ENCODE peak calls at places on chromosomes 7 and 10, in eight cellular contexts. X is lung, D is tibial nerve, W is neural progenitor cell, N is tibial artery, Y is Peyer's patch, M is right lobe of liver, E is brain microvascular endothelial cell. I is an unnamed sample.

GRCh38 chr7:22231806-22232205 is 125.1 kb downstream of the RAPGEF5 start:
- DNase-seq in X (no peak), D (no peak), W (no peak), N (no peak), Y (no peak), M (no peak), E (no peak), I (no peak)

GRCh38 chr7:69687739-69688431 is 89.6 kb downstream of the AUTS2 start:
- DNase-seq in X (no peak), D (no peak), W (no peak), N (no peak), Y (no peak), M (no peak), E (no peak), I (no peak)

GRCh38 chr7:23544913-23545354 is 13.2 kb upstream of the TRA2A start:
- DNase-seq in X (no peak), D (no peak), W (peak; percentile 45), N (no peak), Y (no peak), M (no peak), E (peak; percentile 35), I (peak; percentile 51)

GRCh38 chr10:67935223-67935622 is 50.8 kb downstream of the SIRT1 start:
- DNase-seq in X (no peak), D (no peak), W (no peak), N (no peak), Y (no peak), M (no peak), E (no peak), I (no peak)

GRCh38 chr10:100829103-100829870 is 83.5 kb upstream of the SLF2 start:
- DNase-seq in X (no peak), D (no peak), W (peak; percentile 62), N (no peak), Y (no peak), M (no peak), E (no peak), I (no peak)

GRCh38 chr7:107179326-107180163 is 10.7 kb downstream of the HBP1 start:
- DNase-seq in X (no peak), D (no peak), W (no peak), N (no peak), Y (no peak), M (no peak), E (peak; percentile 21), I (no peak)

GRCh38 chr10:58642283-58642682 is 129.6 kb downstream of the BICC1 start:
- DNase-seq in X (no peak), D (no peak), W (no peak), N (no peak), Y (no peak), M (no peak), E (no peak), I (no peak)

GRCh38 chr7:78386520-78386919 is 587.9 kb downstream of the PHTF2 start:
- DNase-seq in X (no peak), D (no peak), W (no peak), N (no peak), Y (no peak), M (no peak), E (no peak), I (no peak)

GRCh38 chr7:142150869-142151268 is 39.4 kb downstream of the MGAM2 start:
- DNase-seq in X (no peak), D (no peak), W (no peak), N (no peak), Y (no peak), M (no peak), E (no peak), I (no peak)

GRCh38 chr7:34727464-34727995 is 69.5 kb downstream of the NPSR1 start:
- DNase-seq in X (no peak), D (no peak), W (no peak), N (no peak), Y (no peak), M (no peak), E (no peak), I (no peak)

GRCh38 chr10:43223056-43223455 is 43.8 kb downstream of the RASGEF1A start:
- DNase-seq in X (no peak), D (no peak), W (no peak), N (no peak), Y (no peak), M (no peak), E (no peak), I (no peak)

GRCh38 chr10:46069771-46070463 is 23.8 kb upstream of the MSMB start:
- DNase-seq in X (no peak), D (no peak), W (no peak), N (no peak), Y (no peak), M (no peak), E (no peak), I (no peak)

GRCh38 chr10:70780370-70780760 is 4.8 kb downstream of the TBATA start:
- DNase-seq in X (peak; percentile 25), D (no peak), W (no peak), N (no peak), Y (no peak), M (no peak), E (no peak), I (no peak)

GRCh38 chr7:20435305-20435704 is 104.6 kb downstream of the ITGB8 start:
- DNase-seq in X (peak; percentile 61), D (peak; percentile 84), W (no peak), N (peak; percentile 84), Y (peak; percentile 66), M (no peak), E (no peak), I (no peak)

GRCh38 chr10:69728335-69728861 is 73.3 kb upstream of the COL13A1 start:
- DNase-seq in X (no peak), D (no peak), W (no peak), N (no peak), Y (no peak), M (no peak), E (peak; percentile 48), I (no peak)

GRCh38 chr7:24757799-24758275 is 573 bp upstream of the GSDME start:
- DNase-seq in X (no peak), D (no peak), W (peak; percentile 21), N (no peak), Y (no peak), M (no peak), E (peak; percentile 11), I (no peak)

GRCh38 chr10:110404374-110404773 is 93.3 kb upstream of the DUSP5 start:
- DNase-seq in X (no peak), D (no peak), W (no peak), N (no peak), Y (no peak), M (no peak), E (no peak), I (no peak)

GRCh38 chr10:80452688-80453391 is 1.3 kb upstream of the TSPAN14 start:
- DNase-seq in X (no peak), D (no peak), W (no peak), N (no peak), Y (no peak), M (no peak), E (no peak), I (no peak)

GRCh38 chr10:133276435-133277201 is at the start of gene ADAM8:
- DNase-seq in X (peak; percentile 54), D (no peak), W (peak; percentile 77), N (no peak), Y (peak; percentile 86), M (no peak), E (no peak), I (peak; percentile 83)

GRCh38 chr7:77329466-77330168 is 86.5 kb downstream of the GSAP start:
- DNase-seq in X (no peak), D (no peak), W (no peak), N (no peak), Y (no peak), M (no peak), E (no peak), I (no peak)

GRCh38 chr7:124263232-124263827 is 230.5 kb upstream of the TMEM229A start:
- DNase-seq in X (no peak), D (no peak), W (peak; percentile 23), N (no peak), Y (no peak), M (no peak), E (no peak), I (peak; percentile 35)

GRCh38 chr7:136183981-136184380 is 206.8 kb upstream of the MTPN start:
- DNase-seq in X (no peak), D (no peak), W (peak; percentile 45), N (no peak), Y (no peak), M (no peak), E (no peak), I (no peak)
- TF ChIP-seq CTCF in X (no peak), D (no peak), W (peak; percentile 50), N (no peak), Y (no peak), M (no peak), E (peak; percentile 52), I (no peak)

GRCh38 chr10:119061926-119062325 is 18.7 kb downstream of the EIF3A start:
- DNase-seq in X (no peak), D (no peak), W (no peak), N (no peak), Y (no peak), M (no peak), E (no peak), I (no peak)
- H3K36me3 ChIP-seq in X (peaks cover 63% of the 10 kb centered on the region), D (peaks cover 98% of the 10 kb centered on the region), W (peaks cover 47% of the 10 kb centered on the region), N (peaks cover 89% of the 10 kb centered on the region), Y (peaks cover 8% of the 10 kb centered on the region), M (peaks cover 98% of the 10 kb centered on the region), E (peaks cover 92% of the 10 kb centered on the region), I (peaks cover 32% of the 10 kb centered on the region)

DNA sequence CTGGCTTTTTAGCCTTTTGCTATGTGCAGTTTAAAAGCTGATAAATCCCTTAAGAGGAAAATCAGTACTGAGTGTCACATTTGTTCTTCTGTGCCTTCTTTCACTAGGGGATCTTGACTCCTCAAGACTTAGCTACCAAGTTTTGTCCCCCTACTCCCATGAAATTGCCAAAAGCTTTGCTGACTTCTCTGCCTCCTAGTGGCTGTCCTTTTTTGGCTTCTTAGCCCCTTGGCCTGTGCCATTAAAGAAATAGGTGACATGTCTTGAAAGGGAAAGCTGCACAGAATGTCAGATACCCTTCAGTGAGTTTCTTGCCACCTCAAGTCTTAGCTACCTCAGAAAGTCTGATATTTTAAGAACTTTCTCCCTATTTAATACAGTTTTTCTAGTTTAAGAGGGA is 10.5 kb downstream of the MKLN1 start:
- DNase-seq in X (no peak), D (no peak), W (no peak), N (no peak), Y (no peak), M (no peak), E (no peak), I (no peak)
- TF ChIP-seq CTCF in X (no peak), D (no peak), W (no peak), N (no peak), Y (no peak), M (no peak), E (no peak), I (no peak)

GRCh38 chr7:157204134-157204533 is 65.4 kb downstream of the UBE3C start:
- DNase-seq in X (no peak), D (no peak), W (no peak), N (no peak), Y (no peak), M (no peak), E (no peak), I (no peak)

GRCh38 chr7:157208758-157209413 is 70.2 kb downstream of the UBE3C start:
- DNase-seq in X (no peak), D (no peak), W (no peak), N (no peak), Y (no peak), M (no peak), E (no peak), I (no peak)

DNA sequence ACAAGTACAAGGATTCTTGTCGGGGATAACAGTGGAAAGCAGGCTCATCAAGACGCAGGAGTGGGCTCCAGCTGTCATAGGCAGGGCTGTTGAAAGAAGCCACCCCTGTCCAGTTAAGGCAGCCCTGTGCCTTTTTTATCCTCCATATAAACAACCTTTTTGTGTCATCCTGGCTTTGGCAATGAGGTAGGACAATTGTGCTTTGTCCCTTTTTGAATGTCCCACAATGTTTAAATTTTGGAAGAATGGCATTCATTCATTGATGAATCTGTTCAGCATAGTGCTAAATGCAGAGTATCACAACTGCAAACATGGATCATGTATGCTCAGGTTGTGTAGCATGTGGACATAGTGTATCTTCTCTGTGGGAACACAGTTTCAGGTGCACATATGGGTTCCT is 66.7 kb downstream of the UBE3C start:
- DNase-seq in X (no peak), D (no peak), W (no peak), N (no peak), Y (no peak), M (no peak), E (no peak), I (no peak)
- H3K36me3 ChIP-seq in X (peaks cover 21% of the 10 kb centered on the region), D (peaks cover 69% of the 10 kb centered on the region), W (peaks cover 7% of the 10 kb centered on the region), N (peaks cover 86% of the 10 kb centered on the region), Y (no peaks in the 10 kb centered on the region), M (peaks cover 48% of the 10 kb centered on the region), E (peaks cover 33% of the 10 kb centered on the region), I (peaks cover 3% of the 10 kb centered on the region)

I was measured in GM06990.